ENCODE peak calls at places on chromosomes 16 and 17, in five cellular contexts. M, B, H, K and D are unnamed samples.

GRCh38 chr16:27472091-27473020 is 70.4 kb downstream of the IL21R start:
- DNase-seq in M (no peak), B (no peak), H (no peak), K (no peak), D (no peak)

GRCh38 chr17:65797809-65798208 is 236.4 kb upstream of the AXIN2 start:
- DNase-seq in M (peak), B (no peak), H (no peak), K (no peak), D (peak)

GRCh38 chr17:39222866-39223834 is 2.6 kb downstream of the STAC2 start:
- DNase-seq in M (no peak), B (no peak), H (no peak), K (no peak), D (no peak)

GRCh38 chr17:77178586-77178985 is 37.8 kb downstream of the SEC14L1 start:
- DNase-seq in M (no peak), B (no peak), H (no peak), K (no peak), D (no peak)

GRCh38 chr17:79623786-79624657 is 13.2 kb upstream of the RBFOX3 start:
- DNase-seq in M (no peak), B (peak), H (no peak), K (no peak), D (no peak)

GRCh38 chr16:4684030-4684715 is 9.2 kb upstream of the NUDT16L1 start:
- DNase-seq in M (no peak), B (no peak), H (no peak), K (no peak), D (no peak)

GRCh38 chr16:12344577-12345343 is 368.2 kb downstream of the SNX29 start:
- DNase-seq in M (no peak), B (no peak), H (no peak), K (no peak), D (no peak)

GRCh38 chr17:9520649-9521435 is 54.8 kb downstream of the STX8 start:
- DNase-seq in M (no peak), B (no peak), H (no peak), K (no peak), D (no peak)

GRCh38 chr16:12896562-12896961 is 4.8 kb upstream of the SHISA9 start:
- DNase-seq in M (no peak), B (no peak), H (no peak), K (no peak), D (peak)

GRCh38 chr17:40819528-40820125 is 2.8 kb downstream of the KRT10 start:
- DNase-seq in M (no peak), B (no peak), H (peak), K (no peak), D (no peak)

GRCh38 chr16:84308120-84308519 is 13.4 kb downstream of the WFDC1 start:
- DNase-seq in M (peak), B (no peak), H (peak), K (no peak), D (peak)

GRCh38 chr17:67700720-67701119 is 17.0 kb upstream of the NOL11 start:
- DNase-seq in M (no peak), B (no peak), H (no peak), K (no peak), D (no peak)

GRCh38 chr17:32341141-32341856 is 674 bp downstream of the C17orf75 start:
- DNase-seq in M (no peak), B (no peak), H (no peak), K (no peak), D (peak)

GRCh38 chr16:75433732-75434413 is 570 bp upstream of the CFDP1 start:
- DNase-seq in M (no peak), B (peak), H (peak), K (peak), D (peak)

GRCh38 chr17:47703671-47704070 is 9.7 kb downstream of the TBKBP1 start:
- DNase-seq in M (no peak), B (no peak), H (no peak), K (no peak), D (no peak)

GRCh38 chr17:41126412-41126811 is 2.4 kb upstream of the KRTAP4-12 start:
- DNase-seq in M (no peak), B (no peak), H (no peak), K (no peak), D (no peak)

GRCh38 chr16:56625140-56625942 is at the start of gene MT1E:
- DNase-seq in M (peak), B (peak), H (peak), K (peak), D (peak)

GRCh38 chr17:48915459-48916282 is 7.5 kb downstream of the UBE2Z start:
- DNase-seq in M (no peak), B (no peak), H (peak), K (peak), D (peak)

GRCh38 chr16:21260870-21261791 is 17.0 kb downstream of the CRYM start:
- DNase-seq in M (no peak), B (no peak), H (peak), K (no peak), D (peak)

GRCh38 chr17:67613961-67614360 is 103.8 kb upstream of the NOL11 start:
- DNase-seq in M (no peak), B (no peak), H (no peak), K (no peak), D (no peak)

GRCh38 chr17:30550512-30551273 is 73.5 kb downstream of the GOSR1 start:
- DNase-seq in M (no peak), B (no peak), H (peak), K (no peak), D (peak)

GRCh38 chr16:81896902-81897301 is 114.4 kb downstream of the SDR42E1 start:
- DNase-seq in M (no peak), B (no peak), H (no peak), K (no peak), D (no peak)

GRCh38 chr16:89371968-89372634 is 118.3 kb downstream of the ANKRD11 start:
- DNase-seq in M (no peak), B (no peak), H (no peak), K (no peak), D (no peak)

GRCh38 chr17:76844485-76844829 is 23.7 kb upstream of the MGAT5B start:
- DNase-seq in M (no peak), B (no peak), H (no peak), K (no peak), D (no peak)

GRCh38 chr17:36740157-36740556 is 138.8 kb downstream of the MRM1 start:
- DNase-seq in M (no peak), B (no peak), H (no peak), K (no peak), D (no peak)

GRCh38 chr16:2224183-2224486 is 744 bp downstream of the E4F1 start:
- DNase-seq in M (no peak), B (no peak), H (peak), K (no peak), D (no peak)

GRCh38 chr16:76653390-76654026 is 376.3 kb downstream of the CNTNAP4 start:
- DNase-seq in M (peak), B (no peak), H (peak), K (no peak), D (peak)

GRCh38 chr16:2530629-2531318 is 434 bp downstream of the CEMP1 start:
- DNase-seq in M (no peak), B (no peak), H (no peak), K (no peak), D (no peak)

GRCh38 chr17:56158344-56158743 is 5.1 kb downstream of the ANKFN1 start:
- DNase-seq in M (no peak), B (no peak), H (no peak), K (no peak), D (no peak)

GRCh38 chr16:88343276-88343791 is 39.4 kb upstream of the ZNF469 start:
- DNase-seq in M (no peak), B (no peak), H (no peak), K (no peak), D (no peak)

GRCh38 chr16:17070882-17071592 is 399.7 kb downstream of the XYLT1 start:
- DNase-seq in M (peak), B (no peak), H (no peak), K (peak), D (no peak)

GRCh38 chr16:52603015-52603414 is 56.1 kb upstream of the TOX3 start:
- DNase-seq in M (no peak), B (no peak), H (no peak), K (no peak), D (no peak)

GRCh38 chr16:16191493-16192167 is 31.7 kb downstream of the ABCC6 start:
- DNase-seq in M (no peak), B (no peak), H (no peak), K (no peak), D (no peak)

GRCh38 chr17:41464173-41464572 is 3.0 kb downstream of the KRT32 start:
- DNase-seq in M (no peak), B (no peak), H (no peak), K (no peak), D (no peak)

GRCh38 chr17:63689479-63689878 is 10.4 kb downstream of the LIMD2 start:
- DNase-seq in M (no peak), B (no peak), H (no peak), K (no peak), D (no peak)

GRCh38 chr17:17568772-17569195 is 22.7 kb downstream of the PEMT start:
- DNase-seq in M (peak), B (no peak), H (peak), K (no peak), D (peak)

DNA sequence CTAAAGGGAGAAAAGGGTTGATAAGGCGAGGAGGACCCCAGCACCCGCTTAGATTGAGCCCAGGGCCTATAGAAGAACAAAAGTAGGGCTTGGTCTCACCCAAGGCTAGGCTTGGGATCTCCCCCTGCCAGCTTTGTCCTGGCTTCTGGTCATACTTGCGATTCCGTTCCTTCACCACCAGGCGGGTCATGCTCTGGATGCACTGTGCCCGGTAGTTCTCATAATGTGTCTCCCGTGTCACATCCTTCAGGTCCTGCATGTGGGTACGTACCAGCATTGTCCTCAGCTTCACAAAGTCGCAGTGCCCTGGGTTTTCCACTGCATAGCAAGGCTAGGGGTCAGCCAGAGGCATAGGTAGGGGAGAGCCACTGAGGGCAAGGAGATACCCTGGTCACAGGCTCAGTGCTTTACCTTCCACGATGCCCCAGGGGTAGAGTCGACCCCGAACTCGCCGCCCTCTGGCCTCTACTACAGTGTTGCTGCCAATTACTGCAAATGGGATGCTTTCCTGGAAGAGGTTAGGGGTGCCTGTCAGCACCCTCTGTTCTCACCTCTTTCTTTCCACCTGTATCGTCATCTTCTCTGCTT is 6.5 kb upstream of the MTMR4 start:
- DNase-seq in M (peak), B (no peak), H (peak), K (no peak), D (peak)
- TF ChIP-seq CTCF in M (peak), B (no peak), H (peak), K (no peak), D (peak)

GRCh38 chr17:43330876-43331639 is 67.7 kb upstream of the ARL4D start:
- DNase-seq in M (no peak), B (no peak), H (no peak), K (no peak), D (no peak)
- TF ChIP-seq CTCF in M (no peak), B (no peak), H (peak), K (no peak), D (no peak)

GRCh38 chr17:50181601-50182345 is 16.0 kb downstream of the SGCA start:
- DNase-seq in M (no peak), B (no peak), H (peak), K (no peak), D (peak)
- TF ChIP-seq CTCF in M (no peak), B (no peak), H (no peak), K (no peak), D (no peak)

DNA sequence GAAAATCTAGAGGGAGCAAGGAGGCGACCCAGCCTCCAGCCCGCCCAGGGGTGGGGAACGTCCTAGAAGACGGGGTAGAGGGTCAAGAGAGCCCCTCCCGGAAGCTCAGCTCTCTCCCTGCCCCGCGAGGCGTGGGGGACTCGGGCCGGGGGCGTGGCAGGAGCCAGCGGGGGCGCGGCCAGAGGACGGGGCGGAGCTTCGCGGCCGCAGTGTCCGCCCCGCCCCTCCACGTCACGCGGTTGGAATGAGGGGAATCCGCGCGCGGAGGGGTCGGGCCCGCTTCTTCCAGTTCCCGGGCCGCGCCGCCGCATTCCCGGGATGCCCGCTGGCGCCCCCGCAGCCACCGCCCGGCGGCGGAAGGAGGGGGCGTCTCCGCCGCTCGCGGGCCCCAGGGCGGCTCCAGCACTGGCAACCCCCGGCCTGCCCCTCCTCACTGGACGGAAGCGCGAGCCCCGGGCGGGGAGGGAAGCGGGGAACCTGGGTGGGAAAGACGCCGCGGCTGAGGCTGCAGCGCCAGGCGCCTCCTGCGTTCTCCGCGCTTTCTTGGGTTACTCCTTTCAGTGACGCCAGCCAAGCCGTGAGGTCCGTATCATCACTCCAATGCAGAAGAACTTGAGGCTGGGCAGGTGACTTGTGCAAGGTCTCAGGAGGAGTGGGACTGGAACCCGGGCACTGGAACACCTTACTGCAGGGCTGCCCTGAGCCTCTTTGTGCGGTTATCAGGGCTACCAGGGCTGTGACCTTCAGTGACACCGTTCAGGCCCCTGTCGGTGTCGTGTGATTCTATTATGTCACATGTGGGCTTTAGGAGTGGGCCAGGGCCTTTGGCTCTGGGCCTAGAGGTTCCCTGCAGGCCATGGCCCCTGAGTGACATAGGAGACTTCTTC is 4.3 kb downstream of the MYO1C start:
- DNase-seq in M (peak), B (peak), H (peak), K (peak), D (peak)
- TF ChIP-seq CTCF in M (no peak), B (no peak), H (no peak), K (no peak), D (no peak)